ENCODE peak calls at places on chromosomes 16 and 17, in five cellular contexts. J, Z, I, F and G are unnamed samples.

GRCh38 chr16:11583889-11584565 is 2.7 kb downstream of the LITAF start:
- DNase-seq in J (no peak), Z (peak), I (peak), F (no peak), G (no peak)

GRCh38 chr17:7063518-7064094 is 16.4 kb downstream of the CLEC10A start:
- DNase-seq in J (no peak), Z (no peak), I (no peak), F (no peak), G (no peak)

GRCh38 chr17:81553616-81554181 is 1.5 kb upstream of the FAAP100 start:
- DNase-seq in J (no peak), Z (peak), I (peak), F (no peak), G (no peak)

GRCh38 chr17:80781188-80781577 is 210.5 kb upstream of the CHMP6 start:
- DNase-seq in J (no peak), Z (no peak), I (no peak), F (no peak), G (no peak)

GRCh38 chr17:3916825-3917224 is 560 bp upstream of the P2RX1 start:
- DNase-seq in J (no peak), Z (no peak), I (no peak), F (no peak), G (no peak)

GRCh38 chr16:14509055-14509454 is 121.0 kb downstream of the PARN start:
- DNase-seq in J (no peak), Z (no peak), I (no peak), F (no peak), G (no peak)

GRCh38 chr17:8430966-8431365 is 4.7 kb upstream of the NDEL1 start:
- DNase-seq in J (no peak), Z (no peak), I (no peak), F (no peak), G (no peak)

GRCh38 chr16:84959045-84959576 is 52.2 kb downstream of the ZDHHC7 start:
- DNase-seq in J (no peak), Z (peak), I (no peak), F (no peak), G (no peak)

GRCh38 chr17:19958023-19958422 is 19.6 kb downstream of the AKAP10 start:
- DNase-seq in J (no peak), Z (peak), I (no peak), F (no peak), G (no peak)

GRCh38 chr17:72474740-72475477 is 354.1 kb downstream of the SOX9 start:
- DNase-seq in J (no peak), Z (no peak), I (no peak), F (no peak), G (no peak)

GRCh38 chr17:951388-952132 is 28.0 kb downstream of the NXN start:
- DNase-seq in J (no peak), Z (peak), I (no peak), F (no peak), G (no peak)

GRCh38 chr16:81797443-81797842 is 18.4 kb downstream of the PLCG2 start:
- DNase-seq in J (no peak), Z (no peak), I (peak), F (peak), G (peak)

GRCh38 chr17:61371179-61371578 is 28.5 kb upstream of the TBX2 start:
- DNase-seq in J (no peak), Z (no peak), I (no peak), F (no peak), G (no peak)

GRCh38 chr17:9645858-9646555 is 690 bp downstream of the USP43 start:
- DNase-seq in J (no peak), Z (peak), I (peak), F (peak), G (peak)

GRCh38 chr17:14203392-14203791 is 33.3 kb downstream of the CDRT15 start:
- DNase-seq in J (peak), Z (no peak), I (peak), F (no peak), G (no peak)

GRCh38 chr17:19410101-19410500 is 931 bp upstream of the RNF112 start:
- DNase-seq in J (no peak), Z (no peak), I (no peak), F (no peak), G (no peak)

GRCh38 chr17:19720210-19720475 is 3.8 kb upstream of the SLC47A2 start:
- DNase-seq in J (no peak), Z (no peak), I (no peak), F (no peak), G (no peak)

GRCh38 chr17:43070257-43070656 is 45.2 kb downstream of the RND2 start:
- DNase-seq in J (no peak), Z (no peak), I (no peak), F (no peak), G (no peak)

GRCh38 chr17:38454528-38454927 is 26.3 kb downstream of the ARHGAP23 start:
- DNase-seq in J (no peak), Z (peak), I (no peak), F (no peak), G (no peak)

GRCh38 chr16:86198201-86199118 is 299.5 kb downstream of the IRF8 start:
- DNase-seq in J (no peak), Z (no peak), I (no peak), F (no peak), G (no peak)

GRCh38 chr17:9241371-9241712 is 220.0 kb downstream of the NTN1 start:
- DNase-seq in J (no peak), Z (no peak), I (no peak), F (no peak), G (no peak)

GRCh38 chr17:70161519-70161918 is 7.8 kb upstream of the KCNJ2 start:
- DNase-seq in J (no peak), Z (no peak), I (no peak), F (no peak), G (no peak)

GRCh38 chr16:26442333-26442732 is 624.4 kb upstream of the C16orf82 start:
- DNase-seq in J (no peak), Z (no peak), I (no peak), F (no peak), G (no peak)

GRCh38 chr17:77596491-77597420 is 361.7 kb upstream of the TNRC6C start:
- DNase-seq in J (no peak), Z (no peak), I (no peak), F (no peak), G (no peak)

GRCh38 chr17:57085448-57086068 is 512 bp downstream of the AKAP1 start:
- DNase-seq in J (peak), Z (peak), I (peak), F (peak), G (peak)

GRCh38 chr17:78357177-78357586 is 2.7 kb downstream of the SOCS3 start:
- DNase-seq in J (no peak), Z (no peak), I (no peak), F (peak), G (no peak)

GRCh38 chr16:30997887-30998711 is 12.3 kb downstream of the STX1B start:
- DNase-seq in J (no peak), Z (no peak), I (no peak), F (no peak), G (no peak)

GRCh38 chr17:82496529-82497434 is 22.8 kb upstream of the FOXK2 start:
- DNase-seq in J (peak), Z (peak), I (peak), F (peak), G (peak)

GRCh38 chr16:2770781-2771111 is 6.3 kb downstream of the ELOB start:
- DNase-seq in J (no peak), Z (no peak), I (no peak), F (no peak), G (no peak)

GRCh38 chr17:35698800-35699199 is 32.6 kb upstream of the RASL10B start:
- DNase-seq in J (no peak), Z (no peak), I (no peak), F (no peak), G (no peak)

GRCh38 chr17:62644487-62645173 is 17.2 kb downstream of the MRC2 start:
- DNase-seq in J (no peak), Z (no peak), I (no peak), F (no peak), G (no peak)

GRCh38 chr16:9316615-9317014 is 225.2 kb downstream of the HAPSTR1 start:
- DNase-seq in J (no peak), Z (peak), I (no peak), F (no peak), G (no peak)

GRCh38 chr17:47620503-47621245 is 29.0 kb upstream of the KPNB1 start:
- DNase-seq in J (no peak), Z (no peak), I (no peak), F (no peak), G (no peak)

GRCh38 chr16:30830072-30830417 is 43.0 kb upstream of the ZNF629 start:
- DNase-seq in J (no peak), Z (no peak), I (no peak), F (no peak), G (no peak)

GRCh38 chr16:30609002-30609927 is 924 bp downstream of the ZNF689 start:
- DNase-seq in J (no peak), Z (peak), I (peak), F (peak), G (peak)

GRCh38 chr17:69485901-69486643 is 71.6 kb downstream of the MAP2K6 start:
- DNase-seq in J (no peak), Z (no peak), I (no peak), F (no peak), G (no peak)

GRCh38 chr16:69273009-69273408 is 38.1 kb upstream of the VPS4A start:
- DNase-seq in J (no peak), Z (no peak), I (no peak), F (no peak), G (no peak)

GRCh38 chr17:72334205-72334604 is 213.4 kb downstream of the SOX9 start:
- DNase-seq in J (no peak), Z (no peak), I (no peak), F (no peak), G (no peak)

GRCh38 chr16:47574091-47575054 is 113.2 kb downstream of the PHKB start:
- DNase-seq in J (no peak), Z (no peak), I (peak), F (peak), G (peak)

GRCh38 chr17:61478790-61479492 is 26.7 kb downstream of the TBX4 start:
- DNase-seq in J (no peak), Z (no peak), I (no peak), F (no peak), G (no peak)